ENCODE peak calls at places on chromosomes 4 and X, in four cellular contexts. F, N, A and K are unnamed samples.

GRCh38 chrX:23559975-23560374 is 107.3 kb upstream of the PRDX4 start:
- DNase-seq in F (no peak), N (no peak), A (no peak), K (no peak)

GRCh38 chrX:47514553-47515235 is 31.7 kb upstream of the ZNF41 start:
- DNase-seq in F (no peak), N (peak; percentile 54), A (peak; percentile 75), K (peak; percentile 67)

GRCh38 chrX:16700734-16701133 is 11.7 kb downstream of the CTPS2 start:
- DNase-seq in F (no peak), N (no peak), A (peak; percentile 2), K (no peak)

GRCh38 chr4:78634011-78634664 is 82.6 kb downstream of the ANXA3 start:
- DNase-seq in F (no peak), N (no peak), A (peak; percentile 43), K (no peak)

GRCh38 chr4:37666625-37667071 is 19.5 kb downstream of the RELL1 start:
- DNase-seq in F (no peak), N (peak; percentile 92), A (peak; percentile 95), K (peak; percentile 98)

GRCh38 chrX:144896323-144896722 is 351.0 kb upstream of the SPANXN1 start:
- DNase-seq in F (no peak), N (peak; percentile 24), A (peak; percentile 1), K (peak; percentile 0)

GRCh38 chr4:153227501-153227900 is 23.3 kb downstream of the TRIM2 start:
- DNase-seq in F (no peak), N (no peak), A (no peak), K (no peak)

GRCh38 chr4:2432004-2432403 is 13.2 kb downstream of the CFAP99 start:
- DNase-seq in F (no peak), N (no peak), A (no peak), K (no peak)

GRCh38 chr4:186688150-186688943 is 35.3 kb downstream of the FAT1 start:
- DNase-seq in F (no peak), N (no peak), A (no peak), K (no peak)

GRCh38 chr4:13399257-13399656 is 84.9 kb downstream of the RAB28 start:
- DNase-seq in F (no peak), N (peak; percentile 5), A (peak; percentile 47), K (peak; percentile 44)

GRCh38 chrX:41720125-41720780 is 3.7 kb upstream of the GPR82 start:
- DNase-seq in F (peak; percentile 27), N (no peak), A (peak; percentile 5), K (peak; percentile 12)

GRCh38 chr4:38514465-38515146 is 149.4 kb upstream of the KLF3 start:
- DNase-seq in F (no peak), N (no peak), A (no peak), K (no peak)

GRCh38 chr4:67103001-67103737 is 442.1 kb downstream of the CENPC start:
- DNase-seq in F (no peak), N (no peak), A (no peak), K (no peak)

GRCh38 chr4:82017680-82018079 is 356.1 kb downstream of the HNRNPD start:
- DNase-seq in F (no peak), N (peak; percentile 39), A (peak; percentile 50), K (peak; percentile 29)

GRCh38 chr4:76213415-76214268 is at the start of gene SCARB2:
- DNase-seq in F (peak; percentile 64), N (peak; percentile 84), A (peak; percentile 96), K (peak; percentile 60)

GRCh38 chrX:150507251-150507856 is 61.1 kb upstream of the MTM1 start:
- DNase-seq in F (no peak), N (no peak), A (peak; percentile 64), K (no peak)

GRCh38 chr4:87118421-87118820 is 102.0 kb downstream of the KLHL8 start:
- DNase-seq in F (no peak), N (no peak), A (no peak), K (no peak)

GRCh38 chr4:55087016-55087929 is 38.1 kb downstream of the KDR start:
- DNase-seq in F (no peak), N (no peak), A (peak; percentile 19), K (no peak)

DNA sequence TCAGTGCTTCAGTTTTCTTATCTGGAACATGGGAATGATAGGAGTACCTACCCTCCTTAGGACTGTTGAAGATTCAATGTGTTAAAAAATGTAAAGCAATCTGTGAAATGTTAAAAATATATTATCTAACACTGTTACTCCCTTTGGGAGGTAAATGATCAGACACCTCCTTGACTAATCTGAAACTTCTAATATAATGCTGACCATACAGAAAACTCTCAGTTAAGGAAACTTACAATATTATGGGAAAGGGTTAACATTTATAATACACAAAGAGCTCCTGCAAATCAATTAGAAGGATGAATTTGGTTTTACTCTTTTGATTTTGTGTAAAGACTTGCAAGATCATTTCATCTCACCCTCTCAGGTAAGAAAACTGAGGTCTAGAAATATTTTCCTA is 1.6 kb upstream of the PFKFB1 start:
- DNase-seq in F (no peak), N (no peak), A (no peak), K (no peak)
- H3K27me3 ChIP-seq in F (no peaks in the 10 kb centered on the region), N (no peaks in the 10 kb centered on the region), A (no peaks in the 10 kb centered on the region), K (no peaks in the 10 kb centered on the region)

GRCh38 chrX:133935096-133935495 is 50.3 kb downstream of the GPC3 start:
- DNase-seq in F (no peak), N (no peak), A (no peak), K (no peak)
- H3K27me3 ChIP-seq in F (no peaks in the 10 kb centered on the region), N (peaks cover 3% of the 10 kb centered on the region), A (no peaks in the 10 kb centered on the region), K (no peaks in the 10 kb centered on the region)

DNA sequence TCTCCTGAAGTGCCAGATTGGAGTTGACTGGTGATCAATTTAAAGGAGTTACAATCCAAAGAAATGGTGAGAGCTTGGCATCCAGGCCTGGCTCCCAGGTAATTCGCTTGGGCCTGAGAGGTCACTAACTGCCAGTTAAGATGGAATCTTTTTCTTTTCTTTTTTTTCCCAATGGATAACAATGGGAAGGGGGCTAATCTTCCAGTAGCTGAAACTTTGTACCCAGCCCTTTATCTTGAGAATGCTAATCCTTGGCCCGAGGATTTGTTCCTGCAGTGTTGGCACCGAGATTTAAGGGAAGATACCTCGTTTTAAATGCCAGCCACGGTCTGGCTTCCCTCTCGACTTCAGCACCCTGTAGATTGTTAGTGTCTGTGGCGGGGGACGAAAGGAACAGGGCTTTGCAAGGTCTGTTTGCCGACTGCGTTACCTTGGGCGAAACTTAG is 13.4 kb upstream of the PITX2 start:
- DNase-seq in F (no peak), N (no peak), A (no peak), K (no peak)
- H3K27me3 ChIP-seq in F (peaks cover 62% of the 10 kb centered on the region), N (peaks cover 75% of the 10 kb centered on the region), A (no peaks in the 10 kb centered on the region), K (peaks cover 82% of the 10 kb centered on the region)

GRCh38 chr4:5979981-5980380 is 38.2 kb downstream of the C4orf50 start:
- DNase-seq in F (no peak), N (peak; percentile 4), A (peak; percentile 23), K (no peak)

GRCh38 chr4:5974321-5974720 is 43.9 kb downstream of the C4orf50 start:
- DNase-seq in F (no peak), N (no peak), A (peak; percentile 12), K (no peak)

GRCh38 chr4:5976431-5976830 is 41.8 kb downstream of the C4orf50 start:
- DNase-seq in F (no peak), N (no peak), A (no peak), K (no peak)

GRCh38 chr4:5973486-5974220 is 44.6 kb downstream of the C4orf50 start:
- DNase-seq in F (no peak), N (no peak), A (no peak), K (no peak)

GRCh38 chr4:5976921-5977320 is 41.3 kb downstream of the C4orf50 start:
- DNase-seq in F (no peak), N (no peak), A (no peak), K (no peak)
- H3K27me3 ChIP-seq in F (no peaks in the 10 kb centered on the region), N (no peaks in the 10 kb centered on the region), A (peaks cover 14% of the 10 kb centered on the region), K (no peaks in the 10 kb centered on the region)